ENCODE peak calls at places on chromosomes 11 and 22, in five cellular contexts. G is stomach, Q is tibial nerve, U is suprapubic skin, F is A549. L is an unnamed sample.
A peak's percentile ranks its signal among the peaks of the same experiment; 100 is the strongest.

GRCh38 chr11:64081663-64082442 is 46.1 kb downstream of the FLRT1 start:
- DNase-seq in G (peak; percentile 65), Q (no peak), U (no peak), F (no peak), L (no peak)

GRCh38 chr11:77035580-77035979 is 1.4 kb downstream of the B3GNT6 start:
- DNase-seq in G (peak; percentile 67), Q (no peak), U (peak; percentile 48), F (peak; percentile 48), L (no peak)

GRCh38 chr11:131186629-131187075 is 183.8 kb upstream of the NTM start:
- DNase-seq in G (no peak), Q (no peak), U (no peak), F (no peak), L (no peak)

GRCh38 chr22:35140879-35141745 is 75.2 kb downstream of the ISX start:
- DNase-seq in G (no peak), Q (no peak), U (no peak), F (no peak), L (no peak)

GRCh38 chr11:118691926-118692830 is 12.7 kb upstream of the TREH start:
- DNase-seq in G (no peak), Q (no peak), U (no peak), F (no peak), L (no peak)

GRCh38 chr11:46981429-46981828 is 44.9 kb downstream of the CSTPP1 start:
- DNase-seq in G (no peak), Q (no peak), U (no peak), F (no peak), L (no peak)

GRCh38 chr22:23537421-23537820 is 42.7 kb downstream of the IGLL1 start:
- DNase-seq in G (no peak), Q (no peak), U (peak; percentile 41), F (no peak), L (peak; percentile 48)

GRCh38 chr22:44180706-44181032 is at the start of gene PARVG:
- DNase-seq in G (no peak), Q (no peak), U (no peak), F (no peak), L (no peak)

GRCh38 chr11:113894421-113894996 is 10.1 kb upstream of the HTR3B start:
- DNase-seq in G (no peak), Q (no peak), U (no peak), F (no peak), L (no peak)

GRCh38 chr11:12243511-12243910 is 133.1 kb downstream of the MICAL2 start:
- DNase-seq in G (no peak), Q (no peak), U (no peak), F (no peak), L (no peak)

GRCh38 chr22:48060266-48060665 is 1297.8 kb downstream of the TBC1D22A start:
- DNase-seq in G (no peak), Q (no peak), U (no peak), F (no peak), L (no peak)

GRCh38 chr11:114163231-114163631 is 103.7 kb downstream of the ZBTB16 start:
- DNase-seq in G (peak; percentile 55), Q (peak; percentile 73), U (no peak), F (no peak), L (peak; percentile 89)

GRCh38 chr11:74397531-74398243 is 546 bp downstream of the PGM2L1 start:
- DNase-seq in G (peak; percentile 33), Q (no peak), U (no peak), F (peak; percentile 72), L (no peak)

GRCh38 chr11:57463596-57464342 is 3.4 kb downstream of the RTN4RL2 start:
- DNase-seq in G (no peak), Q (no peak), U (no peak), F (no peak), L (no peak)

GRCh38 chr11:77019976-77020591 is 14.1 kb upstream of the B3GNT6 start:
- DNase-seq in G (no peak), Q (no peak), U (no peak), F (peak; percentile 89), L (no peak)

GRCh38 chr11:77345621-77346020 is 44.1 kb upstream of the GDPD4 start:
- DNase-seq in G (no peak), Q (no peak), U (no peak), F (no peak), L (no peak)

GRCh38 chr11:19982761-19983495 is 177.3 kb downstream of the DBX1 start:
- DNase-seq in G (no peak), Q (no peak), U (no peak), F (no peak), L (no peak)

GRCh38 chr11:95231881-95232605 is 1.0 kb upstream of the SESN3 start:
- DNase-seq in G (peak; percentile 65), Q (peak; percentile 56), U (peak; percentile 83), F (no peak), L (peak; percentile 86)

GRCh38 chr11:109123811-109124787 is 297.9 kb upstream of the C11orf87 start:
- DNase-seq in G (no peak), Q (no peak), U (no peak), F (no peak), L (no peak)

GRCh38 chr11:96113100-96113710 is 189.3 kb upstream of the MTMR2 start:
- DNase-seq in G (no peak), Q (no peak), U (no peak), F (no peak), L (no peak)

DNA sequence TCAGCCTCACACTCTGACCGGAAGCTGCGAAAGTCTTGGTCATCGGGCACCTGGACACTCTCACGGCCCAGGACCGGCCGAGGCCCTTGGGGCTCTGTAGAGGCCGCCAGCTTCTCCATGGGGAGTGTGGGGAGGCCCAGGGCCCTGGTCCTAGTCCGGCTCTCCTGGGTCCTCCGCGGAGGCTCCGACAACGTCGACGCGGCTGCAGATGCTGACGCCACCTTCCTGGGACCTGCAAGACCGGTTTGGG is 12.9 kb downstream of the STARD10 start:
- DNase-seq in G (peak; percentile 71), Q (no peak), U (no peak), F (no peak), L (no peak)
- H3K4me3 ChIP-seq in G (peak overlapping the region; percentile 73), Q (peak overlapping the region; percentile 62), U (peak overlapping the region; percentile 81), F (peak overlapping the region; percentile 59), L (peak overlapping the region; percentile 58)

GRCh38 chr11:8908099-8908498 is 2.9 kb upstream of the AKIP1 start:
- DNase-seq in G (no peak), Q (no peak), U (no peak), F (no peak), L (no peak)

GRCh38 chr11:8905528-8906165 is 5.3 kb upstream of the AKIP1 start:
- DNase-seq in G (no peak), Q (no peak), U (no peak), F (peak; percentile 56), L (no peak)

GRCh38 chr11:8910662-8911039 is 338 bp upstream of the AKIP1 start:
- DNase-seq in G (no peak), Q (peak; percentile 11), U (no peak), F (no peak), L (no peak)

GRCh38 chr11:8907116-8907515 is 3.9 kb upstream of the AKIP1 start:
- DNase-seq in G (no peak), Q (no peak), U (no peak), F (no peak), L (no peak)

DNA sequence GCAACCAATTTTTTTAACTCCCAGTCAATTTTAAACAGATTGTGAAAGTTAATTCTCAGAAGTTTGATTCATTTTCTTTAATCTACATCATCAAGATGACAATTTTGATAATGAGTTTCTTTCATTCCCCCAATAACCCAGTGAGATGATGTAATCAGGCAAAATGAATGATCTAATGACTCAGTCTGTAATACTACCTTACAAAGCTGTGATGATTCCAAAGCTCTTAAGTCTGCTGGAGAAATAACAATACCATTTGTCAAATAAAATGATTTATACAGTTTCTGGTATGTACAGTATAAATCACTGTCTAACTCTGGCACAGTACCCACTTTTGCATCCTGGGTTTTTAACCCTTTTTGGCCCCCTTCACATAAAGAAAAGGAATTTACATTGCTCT is 4.4 kb upstream of the AKIP1 start:
- DNase-seq in G (no peak), Q (no peak), U (no peak), F (peak; percentile 84), L (no peak)
- TF ChIP-seq EP300 in G (no peak), Q (no peak), U (no peak), F (peak; percentile 55), L (no peak)

GRCh38 chr11:3225159-3225758 is 6.6 kb upstream of the MRGPRG start:
- DNase-seq in G (no peak), Q (no peak), U (peak; percentile 59), F (no peak), L (peak; percentile 58)

GRCh38 chr11:3228445-3228829 is 3.8 kb downstream of the MRGPRE start:
- DNase-seq in G (no peak), Q (no peak), U (no peak), F (no peak), L (no peak)

GRCh38 chr11:3225826-3226750 is 6.1 kb downstream of the MRGPRE start:
- DNase-seq in G (no peak), Q (peak; percentile 5), U (peak; percentile 55), F (no peak), L (no peak)

GRCh38 chr11:3227568-3228444 is 4.4 kb downstream of the MRGPRE start:
- DNase-seq in G (no peak), Q (no peak), U (peak; percentile 61), F (no peak), L (no peak)

GRCh38 chr11:3226846-3227567 is 5.2 kb downstream of the MRGPRE start:
- DNase-seq in G (no peak), Q (no peak), U (peak; percentile 55), F (no peak), L (peak; percentile 56)
- TF ChIP-seq POLR2A in G (no peak), Q (no peak), U (no peak), F (no peak), L (no peak)

DNA sequence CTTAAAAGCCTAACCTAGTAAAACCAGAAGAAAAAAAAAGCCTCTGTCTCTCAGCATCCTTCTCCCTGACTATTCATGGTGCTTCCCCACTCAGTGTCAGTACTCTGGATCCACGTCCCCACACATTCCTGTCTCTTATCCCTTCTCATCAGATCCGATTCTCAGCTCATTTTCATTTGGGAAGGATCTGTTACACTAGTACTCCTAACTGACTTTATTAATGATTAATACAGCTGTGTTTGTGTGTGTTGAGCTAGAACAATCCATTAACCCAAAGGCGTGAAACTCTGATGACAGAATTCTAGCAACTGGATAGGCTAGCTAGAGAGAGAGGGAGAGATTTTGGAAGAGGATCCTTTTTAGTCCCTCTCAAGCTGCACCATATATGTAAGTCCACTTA is 1.5 kb downstream of the PRRG4 start:
- DNase-seq in G (no peak), Q (no peak), U (no peak), F (no peak), L (no peak)
- H3K4me3 ChIP-seq in G (no peak overlapping the region), Q (no peak overlapping the region), U (peak overlapping the region; percentile 64), F (no peak overlapping the region), L (no peak overlapping the region)

DNA sequence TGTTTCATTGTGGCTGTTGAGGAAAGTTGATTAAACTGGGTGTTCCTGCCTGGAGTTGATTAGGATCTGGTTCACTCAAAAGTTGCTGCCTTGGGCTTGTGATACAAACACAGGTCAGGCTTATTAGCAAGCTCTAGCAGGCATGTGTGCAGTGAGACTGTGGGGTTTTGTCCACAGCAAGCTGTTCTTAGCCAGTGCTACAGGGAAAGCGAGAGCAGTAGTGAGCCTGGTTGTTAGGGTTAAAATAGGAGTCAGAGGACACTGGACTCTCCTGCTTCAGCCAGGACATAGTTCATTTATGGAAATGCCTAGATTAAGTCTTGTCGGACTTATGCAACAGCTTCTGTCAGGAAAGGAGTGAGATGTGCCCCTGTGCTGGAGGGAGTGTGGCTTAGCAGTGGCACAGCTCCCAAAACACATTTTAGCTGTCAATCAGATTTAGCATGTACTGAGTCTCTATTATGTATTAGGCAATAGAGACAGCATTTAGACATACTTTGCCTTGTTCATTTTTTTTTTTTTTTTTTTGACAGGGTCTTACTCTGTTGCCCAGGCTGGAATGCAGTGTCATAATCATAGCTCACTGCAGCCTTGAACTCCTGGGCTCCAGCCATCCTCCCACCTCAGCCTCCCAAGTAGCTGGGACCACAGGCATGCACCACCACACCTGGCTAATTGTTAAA is 8.7 kb downstream of the SNRPD3 start:
- DNase-seq in G (no peak), Q (no peak), U (no peak), F (no peak), L (no peak)
- TF ChIP-seq EP300 in G (no peak), Q (no peak), U (no peak), F (no peak), L (no peak)

L was measured in sigmoid colon.